ENCODE peak calls at places on chromosomes 6 and 20, in nine cellular contexts. One of them, this sample, is unnamed.

GRCh38 chr6:70849348-70850069 is 107.4 kb downstream of the B3GAT2 start:
- DNase-seq in lower lobe of right lung: no peak
- DNase-seq in astrocyte of the spinal cord: no peak
- DNase-seq in uterus: no peak
- DNase-seq in heart left ventricle: no peak
- DNase-seq in right atrium auricular region: no peak
- DNase-seq in cardiac fibroblast: peak
- DNase-seq in PC-3: peak
- DNase-seq in cardiac muscle cell: no peak
- DNase-seq in this sample: no peak

GRCh38 chr20:58521763-58522162 is 6.6 kb upstream of the APCDD1L start:
- DNase-seq in lower lobe of right lung: no peak
- DNase-seq in astrocyte of the spinal cord: no peak
- DNase-seq in uterus: no peak
- DNase-seq in heart left ventricle: no peak
- DNase-seq in right atrium auricular region: no peak
- DNase-seq in cardiac fibroblast: no peak
- DNase-seq in PC-3: no peak
- DNase-seq in cardiac muscle cell: no peak
- DNase-seq in this sample: no peak

GRCh38 chr20:62791301-62792181 is 4.7 kb upstream of the MRGBP start:
- DNase-seq in lower lobe of right lung: peak
- DNase-seq in astrocyte of the spinal cord: peak
- DNase-seq in uterus: peak
- DNase-seq in heart left ventricle: peak
- DNase-seq in right atrium auricular region: peak
- DNase-seq in cardiac fibroblast: peak
- DNase-seq in PC-3: peak
- DNase-seq in cardiac muscle cell: peak
- DNase-seq in this sample: peak

GRCh38 chr6:64301307-64302236 is 666.0 kb downstream of the PHF3 start:
- DNase-seq in lower lobe of right lung: no peak
- DNase-seq in astrocyte of the spinal cord: no peak
- DNase-seq in uterus: no peak
- DNase-seq in heart left ventricle: no peak
- DNase-seq in right atrium auricular region: no peak
- DNase-seq in cardiac fibroblast: no peak
- DNase-seq in PC-3: no peak
- DNase-seq in cardiac muscle cell: no peak
- DNase-seq in this sample: no peak

GRCh38 chr6:42532038-42532669 is 31.7 kb upstream of the UBR2 start:
- DNase-seq in lower lobe of right lung: no peak
- DNase-seq in astrocyte of the spinal cord: peak
- DNase-seq in uterus: no peak
- DNase-seq in heart left ventricle: no peak
- DNase-seq in right atrium auricular region: no peak
- DNase-seq in cardiac fibroblast: peak
- DNase-seq in PC-3: peak
- DNase-seq in cardiac muscle cell: peak
- DNase-seq in this sample: no peak

GRCh38 chr6:37050854-37051137 is 45.3 kb downstream of the FGD2 start:
- DNase-seq in lower lobe of right lung: no peak
- DNase-seq in astrocyte of the spinal cord: no peak
- DNase-seq in uterus: no peak
- DNase-seq in heart left ventricle: no peak
- DNase-seq in right atrium auricular region: no peak
- DNase-seq in cardiac fibroblast: no peak
- DNase-seq in PC-3: no peak
- DNase-seq in cardiac muscle cell: no peak
- DNase-seq in this sample: no peak

GRCh38 chr20:21027569-21027968 is 78.6 kb downstream of the LINC00237 start:
- DNase-seq in lower lobe of right lung: no peak
- DNase-seq in astrocyte of the spinal cord: no peak
- DNase-seq in uterus: no peak
- DNase-seq in heart left ventricle: no peak
- DNase-seq in right atrium auricular region: no peak
- DNase-seq in cardiac fibroblast: peak
- DNase-seq in PC-3: peak
- DNase-seq in cardiac muscle cell: no peak
- DNase-seq in this sample: no peak

GRCh38 chr6:11637266-11637665 is 99.7 kb downstream of the TMEM170B start:
- DNase-seq in lower lobe of right lung: no peak
- DNase-seq in astrocyte of the spinal cord: no peak
- DNase-seq in uterus: no peak
- DNase-seq in heart left ventricle: no peak
- DNase-seq in right atrium auricular region: no peak
- DNase-seq in cardiac fibroblast: no peak
- DNase-seq in PC-3: no peak
- DNase-seq in cardiac muscle cell: no peak
- DNase-seq in this sample: no peak

GRCh38 chr6:107786709-107787588 is 37.2 kb downstream of the SCML4 start:
- DNase-seq in lower lobe of right lung: no peak
- DNase-seq in astrocyte of the spinal cord: no peak
- DNase-seq in uterus: no peak
- DNase-seq in heart left ventricle: no peak
- DNase-seq in right atrium auricular region: no peak
- DNase-seq in cardiac fibroblast: no peak
- DNase-seq in PC-3: no peak
- DNase-seq in cardiac muscle cell: no peak
- DNase-seq in this sample: no peak

GRCh38 chr20:20212675-20213096 is 155.2 kb upstream of the INSM1 start:
- DNase-seq in lower lobe of right lung: no peak
- DNase-seq in astrocyte of the spinal cord: no peak
- DNase-seq in uterus: no peak
- DNase-seq in heart left ventricle: peak
- DNase-seq in right atrium auricular region: no peak
- DNase-seq in cardiac fibroblast: no peak
- DNase-seq in PC-3: no peak
- DNase-seq in cardiac muscle cell: no peak
- DNase-seq in this sample: no peak

GRCh38 chr6:3288711-3289663 is 30.2 kb downstream of the PSMG4 start:
- DNase-seq in lower lobe of right lung: no peak
- DNase-seq in astrocyte of the spinal cord: no peak
- DNase-seq in uterus: peak
- DNase-seq in heart left ventricle: no peak
- DNase-seq in right atrium auricular region: no peak
- DNase-seq in cardiac fibroblast: no peak
- DNase-seq in PC-3: no peak
- DNase-seq in cardiac muscle cell: no peak
- DNase-seq in this sample: peak

GRCh38 chr6:127459231-127459641 is at the start of gene KIAA0408:
- DNase-seq in lower lobe of right lung: peak
- DNase-seq in astrocyte of the spinal cord: peak
- DNase-seq in uterus: peak
- DNase-seq in heart left ventricle: peak
- DNase-seq in right atrium auricular region: peak
- DNase-seq in cardiac fibroblast: peak
- DNase-seq in PC-3: peak
- DNase-seq in cardiac muscle cell: peak
- DNase-seq in this sample: peak

GRCh38 chr20:18907353-18907752 is 93.8 kb downstream of the SCP2D1 start:
- DNase-seq in lower lobe of right lung: no peak
- DNase-seq in astrocyte of the spinal cord: no peak
- DNase-seq in uterus: no peak
- DNase-seq in heart left ventricle: no peak
- DNase-seq in right atrium auricular region: no peak
- DNase-seq in cardiac fibroblast: no peak
- DNase-seq in PC-3: no peak
- DNase-seq in cardiac muscle cell: no peak
- DNase-seq in this sample: no peak

GRCh38 chr6:142803027-142803426 is 141.9 kb downstream of the HIVEP2 start:
- DNase-seq in lower lobe of right lung: no peak
- DNase-seq in astrocyte of the spinal cord: no peak
- DNase-seq in uterus: no peak
- DNase-seq in heart left ventricle: no peak
- DNase-seq in right atrium auricular region: no peak
- DNase-seq in cardiac fibroblast: peak
- DNase-seq in PC-3: no peak
- DNase-seq in cardiac muscle cell: peak
- DNase-seq in this sample: no peak

GRCh38 chr20:59485576-59486250 is 118.6 kb upstream of the PHACTR3 start:
- DNase-seq in lower lobe of right lung: no peak
- DNase-seq in astrocyte of the spinal cord: no peak
- DNase-seq in uterus: no peak
- DNase-seq in heart left ventricle: no peak
- DNase-seq in right atrium auricular region: no peak
- DNase-seq in cardiac fibroblast: no peak
- DNase-seq in PC-3: no peak
- DNase-seq in cardiac muscle cell: no peak
- DNase-seq in this sample: no peak

GRCh38 chr6:14107000-14107399 is 10.6 kb upstream of the CD83 start:
- DNase-seq in lower lobe of right lung: no peak
- DNase-seq in astrocyte of the spinal cord: no peak
- DNase-seq in uterus: no peak
- DNase-seq in heart left ventricle: no peak
- DNase-seq in right atrium auricular region: no peak
- DNase-seq in cardiac fibroblast: no peak
- DNase-seq in PC-3: no peak
- DNase-seq in cardiac muscle cell: no peak
- DNase-seq in this sample: no peak
- H3K4me3 ChIP-seq in lower lobe of right lung: no peak
- H3K4me3 ChIP-seq in astrocyte of the spinal cord: no peak
- H3K4me3 ChIP-seq in uterus: no peak
- H3K4me3 ChIP-seq in heart left ventricle: no peak
- H3K4me3 ChIP-seq in right atrium auricular region: no peak
- H3K4me3 ChIP-seq in cardiac fibroblast: no peak
- H3K4me3 ChIP-seq in PC-3: no peak
- H3K4me3 ChIP-seq in cardiac muscle cell: no peak
- H3K4me3 ChIP-seq in this sample: no peak

GRCh38 chr20:33666293-33667244 is at the start of gene ACTL10:
- DNase-seq in lower lobe of right lung: peak
- DNase-seq in astrocyte of the spinal cord: peak
- DNase-seq in uterus: peak
- DNase-seq in heart left ventricle: peak
- DNase-seq in right atrium auricular region: peak
- DNase-seq in cardiac fibroblast: peak
- DNase-seq in PC-3: peak
- DNase-seq in cardiac muscle cell: peak
- DNase-seq in this sample: peak

GRCh38 chr20:33668791-33669155 is 2.0 kb downstream of the ACTL10 start:
- DNase-seq in lower lobe of right lung: no peak
- DNase-seq in astrocyte of the spinal cord: no peak
- DNase-seq in uterus: no peak
- DNase-seq in heart left ventricle: no peak
- DNase-seq in right atrium auricular region: no peak
- DNase-seq in cardiac fibroblast: no peak
- DNase-seq in PC-3: no peak
- DNase-seq in cardiac muscle cell: no peak
- DNase-seq in this sample: no peak

GRCh38 chr20:33667245-33668086 is 723 bp downstream of the ACTL10 start:
- DNase-seq in lower lobe of right lung: peak
- DNase-seq in astrocyte of the spinal cord: no peak
- DNase-seq in uterus: peak
- DNase-seq in heart left ventricle: peak
- DNase-seq in right atrium auricular region: peak
- DNase-seq in cardiac fibroblast: peak
- DNase-seq in PC-3: peak
- DNase-seq in cardiac muscle cell: peak
- DNase-seq in this sample: no peak

GRCh38 chr20:33669224-33669623 is 2.5 kb downstream of the ACTL10 start:
- DNase-seq in lower lobe of right lung: no peak
- DNase-seq in astrocyte of the spinal cord: no peak
- DNase-seq in uterus: no peak
- DNase-seq in heart left ventricle: peak
- DNase-seq in right atrium auricular region: no peak
- DNase-seq in cardiac fibroblast: no peak
- DNase-seq in PC-3: no peak
- DNase-seq in cardiac muscle cell: no peak
- DNase-seq in this sample: no peak

GRCh38 chr20:33668087-33668790 is 1.5 kb downstream of the ACTL10 start:
- DNase-seq in lower lobe of right lung: peak
- DNase-seq in astrocyte of the spinal cord: peak
- DNase-seq in uterus: peak
- DNase-seq in heart left ventricle: peak
- DNase-seq in right atrium auricular region: no peak
- DNase-seq in cardiac fibroblast: no peak
- DNase-seq in PC-3: no peak
- DNase-seq in cardiac muscle cell: no peak
- DNase-seq in this sample: peak
- TF ChIP-seq CTCF in lower lobe of right lung: no peak
- TF ChIP-seq CTCF in astrocyte of the spinal cord: peak
- TF ChIP-seq CTCF in uterus: no peak
- TF ChIP-seq CTCF in heart left ventricle: peak
- TF ChIP-seq CTCF in right atrium auricular region: peak
- TF ChIP-seq CTCF in cardiac fibroblast: peak
- TF ChIP-seq CTCF in PC-3: peak
- TF ChIP-seq CTCF in cardiac muscle cell: peak
- TF ChIP-seq CTCF in this sample: peak

GRCh38 chr6:34490390-34491090 is 24.7 kb downstream of the PACSIN1 start:
- DNase-seq in lower lobe of right lung: no peak
- DNase-seq in astrocyte of the spinal cord: no peak
- DNase-seq in uterus: no peak
- DNase-seq in heart left ventricle: no peak
- DNase-seq in right atrium auricular region: no peak
- DNase-seq in cardiac fibroblast: no peak
- DNase-seq in PC-3: no peak
- DNase-seq in cardiac muscle cell: no peak
- DNase-seq in this sample: no peak
- H3K4me3 ChIP-seq in lower lobe of right lung: no peak
- H3K4me3 ChIP-seq in astrocyte of the spinal cord: no peak
- H3K4me3 ChIP-seq in uterus: peak
- H3K4me3 ChIP-seq in heart left ventricle: no peak
- H3K4me3 ChIP-seq in right atrium auricular region: no peak
- H3K4me3 ChIP-seq in cardiac fibroblast: no peak
- H3K4me3 ChIP-seq in PC-3: no peak
- H3K4me3 ChIP-seq in cardiac muscle cell: no peak
- H3K4me3 ChIP-seq in this sample: no peak

GRCh38 chr6:154407440-154407839 is 50.8 kb upstream of the IPCEF1 start:
- DNase-seq in lower lobe of right lung: no peak
- DNase-seq in astrocyte of the spinal cord: no peak
- DNase-seq in uterus: no peak
- DNase-seq in heart left ventricle: no peak
- DNase-seq in right atrium auricular region: no peak
- DNase-seq in cardiac fibroblast: no peak
- DNase-seq in PC-3: no peak
- DNase-seq in cardiac muscle cell: no peak
- DNase-seq in this sample: no peak

GRCh38 chr6:154410619-154411044 is 54.0 kb upstream of the IPCEF1 start:
- DNase-seq in lower lobe of right lung: no peak
- DNase-seq in astrocyte of the spinal cord: peak
- DNase-seq in uterus: peak
- DNase-seq in heart left ventricle: peak
- DNase-seq in right atrium auricular region: peak
- DNase-seq in cardiac fibroblast: peak
- DNase-seq in PC-3: peak
- DNase-seq in cardiac muscle cell: peak
- DNase-seq in this sample: no peak

GRCh38 chr6:154410215-154410614 is 53.6 kb upstream of the IPCEF1 start:
- DNase-seq in lower lobe of right lung: no peak
- DNase-seq in astrocyte of the spinal cord: no peak
- DNase-seq in uterus: no peak
- DNase-seq in heart left ventricle: no peak
- DNase-seq in right atrium auricular region: no peak
- DNase-seq in cardiac fibroblast: no peak
- DNase-seq in PC-3: no peak
- DNase-seq in cardiac muscle cell: no peak
- DNase-seq in this sample: no peak

GRCh38 chr6:154411076-154411475 is 54.5 kb upstream of the IPCEF1 start:
- DNase-seq in lower lobe of right lung: no peak
- DNase-seq in astrocyte of the spinal cord: no peak
- DNase-seq in uterus: no peak
- DNase-seq in heart left ventricle: no peak
- DNase-seq in right atrium auricular region: no peak
- DNase-seq in cardiac fibroblast: no peak
- DNase-seq in PC-3: no peak
- DNase-seq in cardiac muscle cell: no peak
- DNase-seq in this sample: no peak

GRCh38 chr6:154408906-154409500 is 52.4 kb upstream of the IPCEF1 start:
- DNase-seq in lower lobe of right lung: no peak
- DNase-seq in astrocyte of the spinal cord: peak
- DNase-seq in uterus: no peak
- DNase-seq in heart left ventricle: no peak
- DNase-seq in right atrium auricular region: no peak
- DNase-seq in cardiac fibroblast: peak
- DNase-seq in PC-3: peak
- DNase-seq in cardiac muscle cell: peak
- DNase-seq in this sample: no peak
- TF ChIP-seq CTCF in lower lobe of right lung: peak
- TF ChIP-seq CTCF in astrocyte of the spinal cord: peak
- TF ChIP-seq CTCF in uterus: no peak
- TF ChIP-seq CTCF in heart left ventricle: no peak
- TF ChIP-seq CTCF in right atrium auricular region: peak
- TF ChIP-seq CTCF in cardiac fibroblast: peak
- TF ChIP-seq CTCF in PC-3: peak
- TF ChIP-seq CTCF in cardiac muscle cell: peak
- TF ChIP-seq CTCF in this sample: no peak